ENCODE peak calls at places on chromosomes 13 and 19, in five cellular contexts. E is activated CD8-positive, alpha-beta memory T cell treated with anti-CD3 and anti-CD28 coated beads for 48 hours; A is NCI-H2081; B is ELR; R is left cardiac atrium. Z is an unnamed sample.

GRCh38 chr13:112973577-112973951 is 4.5 kb downstream of the MCF2L start:
- DNase-seq in E (no peak), B (no peak), A (no peak), R (no peak), Z (no peak)

GRCh38 chr13:63699948-63700347 is 2284.3 kb upstream of the PCDH20 start:
- DNase-seq in E (no peak), B (no peak), R (peak; percentile 14), A (no peak), Z (no peak)

GRCh38 chr19:913080-913748 is at the start of gene R3HDM4:
- DNase-seq in R (peak; percentile 86), A (peak; percentile 35), E (peak; percentile 75), B (peak; percentile 70), Z (peak; percentile 85)

GRCh38 chr19:14505488-14506239 is 9.7 kb upstream of the GIPC1 start:
- DNase-seq in B (peak; percentile 97), R (peak; percentile 50), E (peak; percentile 73), A (no peak), Z (peak; percentile 79)

GRCh38 chr19:19452241-19453128 is 47.0 kb downstream of the GATAD2A start:
- DNase-seq in B (no peak), R (no peak), E (no peak), A (no peak), Z (no peak)

GRCh38 chr13:49351871-49352270 is 92.0 kb downstream of the CAB39L start:
- DNase-seq in E (no peak), A (no peak), B (no peak), R (no peak), Z (no peak)

GRCh38 chr19:2624537-2625091 is 77.9 kb downstream of the GNG7 start:
- DNase-seq in B (no peak), E (no peak), R (peak; percentile 69), A (no peak), Z (no peak)

GRCh38 chr13:78258304-78258703 is 339.7 kb upstream of the EDNRB start:
- DNase-seq in R (no peak), B (no peak), A (no peak), E (no peak), Z (no peak)

GRCh38 chr19:13119654-13120053 is 1.6 kb downstream of the NACC1 start:
- DNase-seq in R (no peak), E (no peak), B (peak; percentile 67), A (no peak), Z (no peak)

GRCh38 chr13:112931028-112931934 is 37.7 kb upstream of the MCF2L start:
- DNase-seq in E (no peak), B (peak; percentile 65), A (peak; percentile 92), R (peak; percentile 53), Z (no peak)